ENCODE peak calls at places on chromosomes 7 and 10, in seven cellular contexts. H is HEK293T, E is H1, I is GM12878, Q is HCT116, S is K562, C is HepG2. K is an unnamed sample.

GRCh38 chr10:124568858-124569622 is 107.4 kb downstream of the LHPP start:
- DNase-seq in H (no peak), E (no peak), I (no peak), Q (no peak), S (no peak), C (no peak), K (no peak)

GRCh38 chr10:36790000-36790399 is 335.4 kb upstream of the ANKRD30A start:
- DNase-seq in H (no peak), E (no peak), I (no peak), Q (no peak), S (no peak), C (no peak), K (no peak)

GRCh38 chr7:117825132-117825531 is 48.1 kb downstream of the CTTNBP2 start:
- DNase-seq in H (no peak), E (no peak), I (no peak), Q (no peak), S (no peak), C (no peak), K (no peak)

GRCh38 chr7:132742152-132742551 is 165.9 kb upstream of the PLXNA4 start:
- DNase-seq in H (no peak), E (no peak), I (no peak), Q (no peak), S (no peak), C (no peak), K (no peak)

GRCh38 chr7:39624202-39624807 is 933 bp downstream of the RALA start:
- DNase-seq in H (no peak), E (no peak), I (no peak), Q (no peak), S (no peak), C (no peak), K (no peak)

GRCh38 chr7:80294321-80294720 is 159.7 kb downstream of the GNAI1 start:
- DNase-seq in H (no peak), E (no peak), I (no peak), Q (no peak), S (no peak), C (no peak), K (no peak)

GRCh38 chr7:47719675-47720074 is 137.8 kb upstream of the TNS3 start:
- DNase-seq in H (no peak), E (no peak), I (no peak), Q (no peak), S (no peak), C (no peak), K (no peak)

GRCh38 chr10:16652154-16652553 is 130.5 kb upstream of the C1QL3 start:
- DNase-seq in H (no peak), E (no peak), I (no peak), Q (no peak), S (no peak), C (no peak), K (no peak)

GRCh38 chr10:68876246-68876918 is 24.7 kb upstream of the DDX50 start:
- DNase-seq in H (no peak), E (no peak), I (no peak), Q (no peak), S (no peak), C (peak; percentile 96), K (no peak)

GRCh38 chr10:14409247-14409646 is 78.5 kb upstream of the FRMD4A start:
- DNase-seq in H (no peak), E (no peak), I (no peak), Q (no peak), S (no peak), C (no peak), K (no peak)

GRCh38 chr10:70837660-70838059 is 21.9 kb downstream of the SGPL1 start:
- DNase-seq in H (no peak), E (no peak), I (no peak), Q (no peak), S (no peak), C (no peak), K (no peak)
- TF ChIP-seq SP1 in H (no peak), E (no peak), I (no peak), Q (no peak), S (no peak), C (no peak), K (no peak)

GRCh38 chr7:88919484-88920131 is 124.1 kb upstream of the TEX47 start:
- DNase-seq in H (no peak), E (no peak), I (no peak), Q (no peak), S (no peak), C (no peak), K (no peak)
- TF ChIP-seq SP1 in H (no peak), E (no peak), I (no peak), Q (no peak), S (no peak), C (no peak), K (no peak)

DNA sequence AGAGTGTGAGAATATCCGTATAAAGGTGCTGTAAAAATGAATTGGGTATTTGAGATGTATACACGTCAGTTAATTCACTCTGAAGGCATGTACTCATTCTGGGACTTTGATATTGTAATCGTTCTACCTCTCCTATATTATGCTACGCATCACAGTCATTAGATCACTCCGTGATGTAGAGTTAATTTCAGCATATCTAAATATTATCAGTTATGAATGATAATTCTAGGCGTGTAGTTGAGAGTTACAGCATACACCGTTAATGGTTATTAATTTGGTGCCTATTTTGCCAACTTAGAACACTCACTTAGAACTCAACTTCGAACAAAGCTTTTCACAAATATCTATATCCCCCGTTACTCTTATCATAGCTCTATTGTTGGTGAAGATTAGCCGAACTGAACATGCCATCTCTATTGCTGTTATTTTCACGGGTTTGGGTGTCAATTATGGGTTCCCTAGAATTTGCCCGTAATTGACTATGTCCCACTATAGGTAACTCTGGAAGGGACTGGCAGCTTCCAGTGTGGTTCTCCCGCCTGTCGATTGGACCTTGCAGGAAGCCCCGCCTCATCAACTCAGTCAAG is 380 bp upstream of the MCU start:
- DNase-seq in H (no peak), E (no peak), I (peak; percentile 73), Q (peak; percentile 91), S (no peak), C (peak; percentile 92), K (no peak)
- TF ChIP-seq SP1 in H (no peak), E (peak; percentile 91), I (no peak), Q (no peak), S (no peak), C (no peak), K (no peak)

GRCh38 chr7:150565239-150565638 is 2.0 kb upstream of the GIMAP4 start:
- DNase-seq in H (no peak), E (no peak), I (no peak), Q (no peak), S (no peak), C (no peak), K (no peak)
- TF ChIP-seq SP1 in H (no peak), E (no peak), I (no peak), Q (no peak), S (no peak), C (no peak), K (no peak)

GRCh38 chr7:130210181-130210935 is 2.7 kb downstream of the SSMEM1 start:
- DNase-seq in H (peak; percentile 16), E (no peak), I (no peak), Q (no peak), S (no peak), C (peak; percentile 13), K (no peak)
- TF ChIP-seq SP1 in H (no peak), E (no peak), I (no peak), Q (no peak), S (no peak), C (no peak), K (no peak)